ENCODE peak calls at places on chromosomes 7 and 10, in eight cellular contexts. S, F, O, Y, A, R, C and G are unnamed samples.

GRCh38 chr10:84084342-84084741 is 55.0 kb upstream of the GHITM start:
- DNase-seq in S (no peak), F (no peak), O (no peak), Y (no peak), A (no peak), R (no peak), C (no peak), G (no peak)

GRCh38 chr7:77887567-77887966 is 89.0 kb downstream of the PHTF2 start:
- DNase-seq in S (no peak), F (no peak), O (no peak), Y (peak), A (no peak), R (peak), C (no peak), G (no peak)

GRCh38 chr10:27998954-27999275 is at the start of gene ODAD2:
- DNase-seq in S (no peak), F (no peak), O (no peak), Y (no peak), A (no peak), R (no peak), C (no peak), G (peak)

GRCh38 chr7:43876266-43876665 is 6.9 kb upstream of the MRPS24 start:
- DNase-seq in S (peak), F (no peak), O (no peak), Y (no peak), A (no peak), R (no peak), C (no peak), G (no peak)

GRCh38 chr10:124287791-124288190 is 130.9 kb downstream of the OAT start:
- DNase-seq in S (no peak), F (no peak), O (peak), Y (no peak), A (no peak), R (no peak), C (no peak), G (no peak)

GRCh38 chr7:55977831-55978230 is 13.4 kb downstream of the NIPSNAP2 start:
- DNase-seq in S (no peak), F (no peak), O (no peak), Y (peak), A (no peak), R (peak), C (no peak), G (peak)

GRCh38 chr7:142855756-142856564 is 1.1 kb downstream of the EPHB6 start:
- DNase-seq in S (no peak), F (peak), O (peak), Y (peak), A (no peak), R (peak), C (no peak), G (no peak)

GRCh38 chr10:29955308-29955935 is 104.0 kb downstream of the JCAD start:
- DNase-seq in S (no peak), F (no peak), O (no peak), Y (no peak), A (no peak), R (peak), C (no peak), G (no peak)

GRCh38 chr10:45003432-45004000 is 2.8 kb downstream of the ZNF22 start:
- DNase-seq in S (no peak), F (no peak), O (no peak), Y (no peak), A (no peak), R (no peak), C (no peak), G (no peak)

GRCh38 chr10:13871698-13872280 is 285.0 kb downstream of the PRPF18 start:
- DNase-seq in S (no peak), F (no peak), O (no peak), Y (no peak), A (no peak), R (no peak), C (no peak), G (no peak)

GRCh38 chr7:130334274-130334673 is 10.3 kb upstream of the CPA5 start:
- DNase-seq in S (no peak), F (no peak), O (no peak), Y (peak), A (no peak), R (peak), C (no peak), G (no peak)

GRCh38 chr7:147535619-147536200 is 1054.9 kb upstream of the C7orf33 start:
- DNase-seq in S (no peak), F (no peak), O (no peak), Y (peak), A (no peak), R (peak), C (no peak), G (peak)

GRCh38 chr10:50367732-50368131 is 116.4 kb upstream of the ASAH2 start:
- DNase-seq in S (peak), F (no peak), O (no peak), Y (peak), A (no peak), R (peak), C (peak), G (peak)

GRCh38 chr7:16850772-16851466 is 30.9 kb downstream of the AGR3 start:
- DNase-seq in S (no peak), F (no peak), O (no peak), Y (no peak), A (no peak), R (no peak), C (no peak), G (no peak)

GRCh38 chr10:101052285-101052684 is 9.5 kb upstream of the KAZALD1 start:
- DNase-seq in S (no peak), F (no peak), O (no peak), Y (peak), A (no peak), R (peak), C (no peak), G (no peak)

GRCh38 chr10:84344560-84344959 is 16.2 kb downstream of the CCSER2 start:
- DNase-seq in S (no peak), F (no peak), O (no peak), Y (no peak), A (no peak), R (no peak), C (no peak), G (no peak)

GRCh38 chr10:43868362-43868672 is 219.6 kb upstream of the ZNF32 start:
- DNase-seq in S (no peak), F (no peak), O (no peak), Y (no peak), A (no peak), R (no peak), C (no peak), G (no peak)

GRCh38 chr10:4108693-4109092 is 323.7 kb upstream of the KLF6 start:
- DNase-seq in S (no peak), F (no peak), O (no peak), Y (no peak), A (no peak), R (peak), C (no peak), G (no peak)

GRCh38 chr10:84946984-84947383 is 618.6 kb downstream of the CCSER2 start:
- DNase-seq in S (no peak), F (no peak), O (no peak), Y (no peak), A (no peak), R (no peak), C (no peak), G (peak)

GRCh38 chr7:106372121-106372520 is 87.3 kb upstream of the NAMPT start:
- DNase-seq in S (no peak), F (no peak), O (no peak), Y (no peak), A (no peak), R (peak), C (no peak), G (no peak)

GRCh38 chr7:17580141-17580540 is 281.7 kb downstream of the AHR start:
- DNase-seq in S (no peak), F (no peak), O (no peak), Y (peak), A (no peak), R (peak), C (no peak), G (peak)

GRCh38 chr7:64630496-64630895 is 35.4 kb upstream of the ZNF107 start:
- DNase-seq in S (no peak), F (no peak), O (no peak), Y (no peak), A (no peak), R (peak), C (no peak), G (peak)

GRCh38 chr10:33109384-33109783 is 151.4 kb upstream of the ITGB1 start:
- DNase-seq in S (no peak), F (no peak), O (no peak), Y (no peak), A (no peak), R (no peak), C (no peak), G (no peak)

GRCh38 chr7:41027428-41028115 is 675.3 kb downstream of the INHBA start:
- DNase-seq in S (no peak), F (no peak), O (no peak), Y (peak), A (no peak), R (peak), C (peak), G (no peak)

GRCh38 chr7:76261935-76262334 is 40.5 kb upstream of the HSPB1 start:
- DNase-seq in S (no peak), F (no peak), O (no peak), Y (no peak), A (no peak), R (no peak), C (no peak), G (no peak)

GRCh38 chr7:141014091-141014490 is 661 bp downstream of the MRPS33 start:
- DNase-seq in S (no peak), F (no peak), O (no peak), Y (peak), A (no peak), R (no peak), C (peak), G (no peak)

DNA sequence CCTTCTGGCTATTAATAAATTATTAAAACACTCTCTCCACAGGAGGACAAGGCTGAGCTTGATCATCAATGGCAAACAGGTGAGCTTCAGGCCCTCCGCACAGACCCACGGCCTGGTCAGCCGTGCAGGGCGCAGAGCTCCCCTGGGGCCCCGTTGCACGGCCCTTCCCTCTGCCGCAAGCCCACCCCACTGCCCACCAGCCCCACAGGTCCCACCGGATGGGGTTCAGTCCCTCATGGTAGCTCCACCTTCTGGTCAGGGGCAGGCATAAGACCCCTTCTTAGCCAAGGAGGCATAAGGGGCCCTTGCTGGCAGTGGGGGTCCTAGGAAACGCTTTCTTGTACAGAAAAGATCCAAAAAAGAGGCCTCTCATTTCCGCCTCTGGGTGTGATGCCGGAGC is 84.6 kb downstream of the MAD1L1 start:
- DNase-seq in S (no peak), F (no peak), O (no peak), Y (no peak), A (no peak), R (no peak), C (no peak), G (no peak)
- TF ChIP-seq CTCF in S (no peak), F (no peak), O (no peak), Y (no peak), A (no peak), R (peak), C (no peak), G (peak)

GRCh38 chr7:523436-524336 is 4.0 kb upstream of the PDGFA start:
- DNase-seq in S (no peak), F (no peak), O (no peak), Y (no peak), A (no peak), R (no peak), C (no peak), G (no peak)

GRCh38 chr7:522938-523289 is 3.3 kb upstream of the PDGFA start:
- DNase-seq in S (no peak), F (no peak), O (no peak), Y (no peak), A (no peak), R (no peak), C (no peak), G (no peak)

GRCh38 chr7:521221-522070 is 1.8 kb upstream of the PDGFA start:
- DNase-seq in S (peak), F (peak), O (peak), Y (no peak), A (peak), R (peak), C (peak), G (peak)

GRCh38 chr7:520503-521161 is 986 bp upstream of the PDGFA start:
- DNase-seq in S (no peak), F (peak), O (no peak), Y (no peak), A (no peak), R (no peak), C (no peak), G (no peak)

DNA sequence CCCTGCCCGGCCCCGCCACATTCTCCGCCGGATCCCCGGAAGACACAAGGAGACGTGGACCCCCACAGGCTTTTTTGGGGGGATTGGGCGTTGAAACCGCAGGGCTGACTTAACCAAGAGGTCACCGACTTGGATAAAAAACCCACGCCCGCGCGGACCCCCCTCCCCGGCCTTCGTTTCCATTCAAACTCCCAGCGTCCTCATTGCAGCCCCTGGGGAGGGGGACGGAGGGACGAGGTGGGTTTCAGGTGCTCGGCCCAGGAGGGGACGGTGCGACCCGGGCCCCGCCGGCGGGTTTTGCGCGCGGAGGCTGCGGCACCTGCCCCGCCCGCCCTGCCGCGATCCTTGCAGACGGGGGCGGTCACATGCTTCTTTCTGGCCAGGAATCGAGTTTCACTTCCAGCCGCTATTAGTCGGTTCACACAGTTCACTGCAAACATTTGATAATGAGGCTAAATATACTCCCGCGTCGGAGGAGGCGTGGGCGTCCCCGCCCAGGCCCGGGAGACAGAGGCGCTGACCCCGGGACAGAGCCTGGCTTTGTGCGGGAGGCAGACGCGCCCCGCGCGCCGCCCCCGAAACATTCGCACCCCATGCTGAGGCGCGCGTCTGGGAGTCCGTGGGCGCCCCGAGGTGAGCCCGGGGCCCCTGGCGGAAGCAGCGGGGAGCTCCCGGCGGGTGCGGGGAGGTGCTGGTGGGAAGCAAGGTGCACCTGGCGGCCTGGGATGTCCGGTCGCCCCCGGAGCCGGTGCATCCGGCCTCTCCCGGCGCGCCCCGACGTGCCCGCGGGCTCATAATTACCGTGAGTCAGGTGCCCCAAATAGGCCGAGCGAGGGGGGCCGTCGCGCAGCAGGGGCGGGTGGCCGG is 2.7 kb upstream of the PDGFA start:
- DNase-seq in S (no peak), F (peak), O (peak), Y (peak), A (peak), R (peak), C (no peak), G (peak)
- TF ChIP-seq CTCF in S (no peak), F (no peak), O (no peak), Y (no peak), A (no peak), R (no peak), C (no peak), G (no peak)

DNA sequence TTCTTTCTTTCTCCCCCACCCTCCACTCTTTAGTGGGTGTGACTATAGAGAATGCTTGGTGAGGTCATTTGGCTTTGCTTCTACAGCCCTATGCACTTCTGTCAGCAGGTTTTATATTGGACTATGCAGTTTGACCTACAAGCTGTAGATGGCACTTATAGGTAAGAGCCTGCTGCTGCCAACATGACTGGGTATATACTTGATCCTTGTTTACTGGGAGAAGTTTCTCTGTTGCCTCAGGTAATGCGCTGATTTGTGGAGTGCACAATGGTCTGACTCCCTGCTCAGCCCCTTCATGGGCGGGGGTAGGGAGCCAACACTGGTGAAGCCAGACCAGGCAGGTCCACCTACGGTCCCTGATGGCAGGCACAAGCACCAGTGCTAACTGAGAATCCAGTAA is 33.7 kb upstream of the C7orf33 start:
- DNase-seq in S (no peak), F (no peak), O (no peak), Y (no peak), A (no peak), R (no peak), C (no peak), G (no peak)
- TF ChIP-seq CTCF in S (no peak), F (no peak), O (no peak), Y (no peak), A (no peak), R (no peak), C (no peak), G (no peak)

DNA sequence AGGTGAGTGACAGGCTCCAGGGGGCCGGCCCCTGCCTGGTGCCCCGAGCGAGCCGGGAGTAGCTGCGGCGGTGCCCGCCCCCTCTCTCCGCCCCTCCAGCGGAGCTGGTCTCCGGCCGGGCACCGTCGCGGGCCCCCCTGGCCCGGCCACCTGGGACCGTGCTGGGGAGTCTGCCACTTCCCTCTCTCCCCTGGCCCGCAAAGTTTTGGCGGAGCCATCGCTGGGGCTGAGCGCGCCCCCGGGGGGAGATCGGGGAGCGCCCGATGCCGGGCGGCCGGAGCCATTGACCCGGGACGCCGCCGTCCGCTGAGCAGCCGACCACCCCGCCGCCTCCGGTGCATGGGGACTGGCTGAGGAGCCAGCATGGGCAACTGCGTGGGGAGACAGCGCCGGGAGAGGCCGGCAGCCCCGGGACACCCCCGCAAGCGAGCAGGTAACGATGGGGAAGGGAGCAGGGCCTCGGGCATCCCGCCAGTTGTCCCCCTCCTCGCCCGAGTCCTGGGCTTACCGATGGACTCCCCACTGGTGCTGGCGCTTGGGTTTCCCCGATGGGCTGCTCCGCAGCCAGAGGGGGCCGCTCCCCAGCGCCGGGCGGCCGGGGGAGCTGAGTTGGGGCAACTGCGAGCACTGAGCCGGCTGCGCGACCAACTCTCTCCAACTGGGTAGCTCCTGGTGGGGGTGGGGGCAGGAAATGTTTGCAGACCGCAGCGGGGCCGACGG is at the start of gene UBTD1:
- DNase-seq in S (no peak), F (peak), O (peak), Y (peak), A (peak), R (peak), C (peak), G (peak)
- TF ChIP-seq CTCF in S (no peak), F (no peak), O (no peak), Y (no peak), A (no peak), R (no peak), C (no peak), G (no peak)

DNA sequence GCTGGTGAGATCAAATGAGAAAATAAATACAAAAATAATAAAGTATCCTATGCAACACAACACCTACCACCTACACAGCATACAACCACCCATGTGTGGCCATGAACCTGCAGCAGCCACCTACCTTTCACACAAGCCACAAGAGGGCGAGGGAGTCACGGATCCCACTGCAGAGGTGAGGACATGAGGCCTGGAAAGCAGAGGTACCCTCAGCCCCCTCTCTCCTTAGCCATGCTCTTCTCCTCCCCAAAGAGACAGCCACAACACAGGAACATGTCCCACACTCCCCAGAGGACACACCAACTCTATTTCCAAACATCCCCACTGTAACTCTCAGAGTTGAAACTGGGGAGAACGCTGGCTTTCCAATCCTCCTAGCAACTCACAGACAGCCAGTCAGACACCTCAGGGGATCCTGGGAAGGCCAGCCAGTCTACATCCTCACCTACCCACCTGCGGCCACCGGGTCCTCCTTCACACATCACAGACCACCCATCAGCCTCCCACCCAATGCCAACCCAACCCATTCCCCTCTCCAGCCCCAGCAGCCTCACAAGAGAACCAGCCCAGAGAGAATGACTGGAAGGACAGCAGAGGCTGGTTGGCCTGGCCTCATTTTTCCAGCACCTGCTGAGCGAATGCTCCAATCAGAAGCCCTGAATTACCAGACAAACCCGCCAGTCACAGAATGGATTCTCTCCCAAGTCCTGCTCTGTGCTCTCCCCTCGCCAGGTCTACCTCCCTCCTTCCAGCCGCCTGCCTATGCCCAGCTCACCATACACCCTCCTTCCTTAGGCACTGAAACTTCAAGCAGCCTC is 18.4 kb downstream of the DLG5 start:
- DNase-seq in S (no peak), F (no peak), O (no peak), Y (no peak), A (no peak), R (no peak), C (no peak), G (no peak)
- TF ChIP-seq CTCF in S (no peak), F (no peak), O (no peak), Y (no peak), A (peak), R (no peak), C (peak), G (peak)

GRCh38 chr10:91495402-91495801 is 85.3 kb downstream of the HECTD2 start:
- DNase-seq in S (no peak), F (no peak), O (no peak), Y (peak), A (no peak), R (peak), C (no peak), G (no peak)

GRCh38 chr10:91487914-91488577 is 77.9 kb downstream of the HECTD2 start:
- DNase-seq in S (no peak), F (no peak), O (no peak), Y (no peak), A (no peak), R (no peak), C (no peak), G (no peak)

GRCh38 chr10:91493313-91493712 is 83.2 kb downstream of the HECTD2 start:
- DNase-seq in S (no peak), F (no peak), O (no peak), Y (peak), A (peak), R (peak), C (peak), G (peak)
- TF ChIP-seq CTCF in S (no peak), F (peak), O (no peak), Y (no peak), A (no peak), R (peak), C (peak), G (peak)